ENCODE peak calls at places on chromosomes 12 and 14, in four cellular contexts. One of them, this sample, is unnamed.
A peak's percentile ranks its signal among the peaks of the same experiment; 100 is the strongest.

GRCh38 chr14:87966816-87967215 is 26.2 kb downstream of the GALC start:
- DNase-seq in GM23338: no peak
- DNase-seq in neural progenitor cell: no peak
- DNase-seq in PC-3: peak; percentile 61
- DNase-seq in this sample: no peak

GRCh38 chr14:78567343-78567742 is 397.2 kb downstream of the NRXN3 start:
- DNase-seq in GM23338: no peak
- DNase-seq in neural progenitor cell: no peak
- DNase-seq in PC-3: no peak
- DNase-seq in this sample: no peak

GRCh38 chr14:89635615-89636014 is 218.6 kb upstream of the FOXN3 start:
- DNase-seq in GM23338: no peak
- DNase-seq in neural progenitor cell: no peak
- DNase-seq in PC-3: no peak
- DNase-seq in this sample: no peak

GRCh38 chr14:22112004-22112403 is 438.4 kb upstream of the OR4E1 start:
- DNase-seq in GM23338: peak; percentile 63
- DNase-seq in neural progenitor cell: peak; percentile 31
- DNase-seq in PC-3: peak; percentile 33
- DNase-seq in this sample: no peak

GRCh38 chr12:1205512-1206060 is 214.6 kb downstream of the ERC1 start:
- DNase-seq in GM23338: no peak
- DNase-seq in neural progenitor cell: no peak
- DNase-seq in PC-3: no peak
- DNase-seq in this sample: no peak

GRCh38 chr14:51302319-51303030 is 62.4 kb downstream of the TMX1 start:
- DNase-seq in GM23338: no peak
- DNase-seq in neural progenitor cell: no peak
- DNase-seq in PC-3: peak; percentile 56
- DNase-seq in this sample: no peak

GRCh38 chr12:56257491-56258067 is 605 bp downstream of the ANKRD52 start:
- DNase-seq in GM23338: peak; percentile 87
- DNase-seq in neural progenitor cell: peak; percentile 78
- DNase-seq in PC-3: peak; percentile 53
- DNase-seq in this sample: no peak

GRCh38 chr12:94638521-94638920 is 11.8 kb downstream of the TMCC3 start:
- DNase-seq in GM23338: no peak
- DNase-seq in neural progenitor cell: no peak
- DNase-seq in PC-3: no peak
- DNase-seq in this sample: no peak

GRCh38 chr12:88723219-88723618 is 142.9 kb upstream of the KITLG start:
- DNase-seq in GM23338: no peak
- DNase-seq in neural progenitor cell: no peak
- DNase-seq in PC-3: peak; percentile 16
- DNase-seq in this sample: no peak

GRCh38 chr14:58673722-58674121 is 36.0 kb downstream of the DACT1 start:
- DNase-seq in GM23338: no peak
- DNase-seq in neural progenitor cell: no peak
- DNase-seq in PC-3: no peak
- DNase-seq in this sample: no peak

GRCh38 chr14:91164676-91165075 is 50.8 kb downstream of the DGLUCY start:
- DNase-seq in GM23338: no peak
- DNase-seq in neural progenitor cell: no peak
- DNase-seq in PC-3: peak; percentile 86
- DNase-seq in this sample: no peak

GRCh38 chr14:65686761-65687160 is 274.2 kb downstream of the FUT8 start:
- DNase-seq in GM23338: peak; percentile 69
- DNase-seq in neural progenitor cell: no peak
- DNase-seq in PC-3: peak; percentile 18
- DNase-seq in this sample: no peak

GRCh38 chr12:7001921-7002591 is 16.2 kb downstream of the LPCAT3 start:
- DNase-seq in GM23338: no peak
- DNase-seq in neural progenitor cell: no peak
- DNase-seq in PC-3: no peak
- DNase-seq in this sample: no peak

GRCh38 chr12:78804262-78804661 is 60.3 kb upstream of the SYT1 start:
- DNase-seq in GM23338: no peak
- DNase-seq in neural progenitor cell: no peak
- DNase-seq in PC-3: no peak
- DNase-seq in this sample: no peak

GRCh38 chr12:6899837-6900519 is 4.6 kb upstream of the LRRC23 start:
- DNase-seq in GM23338: peak; percentile 70
- DNase-seq in neural progenitor cell: no peak
- DNase-seq in PC-3: no peak
- DNase-seq in this sample: no peak

GRCh38 chr14:100531152-100531551 is 56.1 kb downstream of the BEGAIN start:
- DNase-seq in GM23338: no peak
- DNase-seq in neural progenitor cell: no peak
- DNase-seq in PC-3: no peak
- DNase-seq in this sample: no peak

GRCh38 chr12:2967651-2968050 is 8.5 kb downstream of the TEAD4 start:
- DNase-seq in GM23338: no peak
- DNase-seq in neural progenitor cell: no peak
- DNase-seq in PC-3: no peak
- DNase-seq in this sample: no peak

GRCh38 chr12:88044035-88044434 is 14.8 kb upstream of the C12orf50 start:
- DNase-seq in GM23338: no peak
- DNase-seq in neural progenitor cell: no peak
- DNase-seq in PC-3: no peak
- DNase-seq in this sample: no peak

GRCh38 chr12:3073438-3074255 is 3.5 kb upstream of the TSPAN9 start:
- DNase-seq in GM23338: peak; percentile 88
- DNase-seq in neural progenitor cell: peak; percentile 84
- DNase-seq in PC-3: peak; percentile 87
- DNase-seq in this sample: peak; percentile 45

GRCh38 chr12:28063355-28063885 is 90.9 kb upstream of the PTHLH start:
- DNase-seq in GM23338: no peak
- DNase-seq in neural progenitor cell: no peak
- DNase-seq in PC-3: peak; percentile 36
- DNase-seq in this sample: no peak

GRCh38 chr14:34920339-34920738 is 45.2 kb upstream of the BAZ1A start:
- DNase-seq in GM23338: no peak
- DNase-seq in neural progenitor cell: no peak
- DNase-seq in PC-3: peak; percentile 10
- DNase-seq in this sample: no peak

GRCh38 chr14:97638864-97639263 is 841.7 kb downstream of the VRK1 start:
- DNase-seq in GM23338: no peak
- DNase-seq in neural progenitor cell: no peak
- DNase-seq in PC-3: no peak
- DNase-seq in this sample: no peak

GRCh38 chr12:58465418-58465817 is 454.9 kb downstream of the LRIG3 start:
- DNase-seq in GM23338: no peak
- DNase-seq in neural progenitor cell: no peak
- DNase-seq in PC-3: peak; percentile 58
- DNase-seq in this sample: no peak

GRCh38 chr12:80567391-80567790 is 123.4 kb downstream of the PTPRQ start:
- DNase-seq in GM23338: no peak
- DNase-seq in neural progenitor cell: no peak
- DNase-seq in PC-3: no peak
- DNase-seq in this sample: no peak

GRCh38 chr12:130153803-130154202 is 8.5 kb upstream of the FZD10 start:
- DNase-seq in GM23338: no peak
- DNase-seq in neural progenitor cell: no peak
- DNase-seq in PC-3: no peak
- DNase-seq in this sample: no peak

GRCh38 chr14:93712838-93713724 is 75.2 kb downstream of the PRIMA1 start:
- DNase-seq in GM23338: no peak
- DNase-seq in neural progenitor cell: no peak
- DNase-seq in PC-3: peak; percentile 30
- DNase-seq in this sample: no peak

GRCh38 chr14:42023452-42023851 is 416.8 kb downstream of the LRFN5 start:
- DNase-seq in GM23338: no peak
- DNase-seq in neural progenitor cell: no peak
- DNase-seq in PC-3: peak; percentile 65
- DNase-seq in this sample: no peak

GRCh38 chr12:87020071-87020470 is 763.9 kb upstream of the MGAT4C start:
- DNase-seq in GM23338: no peak
- DNase-seq in neural progenitor cell: no peak
- DNase-seq in PC-3: no peak
- DNase-seq in this sample: no peak

DNA sequence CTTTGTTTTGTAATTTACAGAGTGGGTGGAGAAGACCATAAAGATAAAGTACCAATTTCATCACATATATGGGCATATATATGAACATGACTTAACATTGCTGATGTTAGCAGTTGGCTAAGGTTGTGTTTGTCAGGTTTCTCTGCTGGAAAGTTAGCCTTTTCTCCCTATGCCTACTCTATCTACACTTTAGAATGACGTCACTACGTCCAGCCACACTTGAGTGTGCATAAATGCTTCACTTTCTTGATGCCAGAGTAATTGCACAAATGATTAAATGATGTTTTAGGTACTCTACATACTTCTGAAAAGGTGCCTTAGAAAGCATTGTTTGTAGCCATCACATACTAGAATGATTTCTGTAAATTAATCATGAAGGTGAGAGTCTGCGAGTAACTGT is 759.2 kb upstream of the MGAT4C start:
- DNase-seq in GM23338: no peak
- DNase-seq in neural progenitor cell: no peak
- DNase-seq in PC-3: no peak
- DNase-seq in this sample: no peak
- H4K20me1 ChIP-seq in GM23338: no peaks in the 10 kb centered on the region
- H4K20me1 ChIP-seq in neural progenitor cell: no peaks in the 10 kb centered on the region
- H4K20me1 ChIP-seq in PC-3: no peaks in the 10 kb centered on the region
- H4K20me1 ChIP-seq in this sample: no peaks in the 10 kb centered on the region

GRCh38 chr12:12181516-12181915 is 85.3 kb downstream of the LRP6 start:
- DNase-seq in GM23338: no peak
- DNase-seq in neural progenitor cell: no peak
- DNase-seq in PC-3: peak; percentile 71
- DNase-seq in this sample: peak; percentile 25
- H3K4me2 ChIP-seq in GM23338: no peak overlapping the region
- H3K4me2 ChIP-seq in neural progenitor cell: no peak overlapping the region
- H3K4me2 ChIP-seq in PC-3: peak overlapping the region; percentile 17
- H3K4me2 ChIP-seq in this sample: no peak overlapping the region

DNA sequence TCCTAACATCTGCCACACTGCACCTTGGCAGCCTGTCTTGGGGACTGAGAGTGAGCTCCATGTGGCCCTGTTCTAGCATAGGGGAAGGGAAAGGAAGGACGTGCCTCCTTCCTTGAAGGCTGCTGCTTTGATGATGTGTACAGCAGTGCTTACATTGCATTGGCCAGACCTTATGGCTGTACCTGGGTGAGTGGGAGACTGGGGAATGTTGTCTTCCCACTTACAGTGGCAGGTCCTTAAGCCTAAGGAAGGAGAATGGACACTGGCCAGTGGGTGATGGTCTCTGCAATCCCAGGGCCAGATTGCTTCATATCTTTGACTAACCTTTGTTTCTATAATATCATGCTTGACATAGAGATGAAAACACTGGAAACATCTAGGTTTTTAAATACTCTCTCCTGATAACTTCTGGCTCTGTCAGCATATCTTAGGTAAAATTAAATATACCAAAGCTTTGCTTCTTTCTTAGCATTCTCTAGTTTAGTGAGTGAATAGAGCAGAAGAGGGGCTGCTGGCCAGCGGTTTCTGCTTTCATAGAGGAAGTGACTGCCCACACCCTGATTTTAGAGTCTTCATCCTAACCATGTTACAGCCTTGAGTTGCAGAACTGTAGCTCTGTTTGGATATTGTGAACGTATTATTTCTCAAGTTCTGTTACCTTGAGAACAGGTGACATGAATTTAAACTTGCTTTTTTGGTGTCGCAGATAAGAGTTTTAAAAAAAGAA is 27.2 kb downstream of the KLC1 start:
- DNase-seq in GM23338: no peak
- DNase-seq in neural progenitor cell: no peak
- DNase-seq in PC-3: no peak
- DNase-seq in this sample: no peak
- H4K20me1 ChIP-seq in GM23338: peaks cover 50% of the 10 kb centered on the region
- H4K20me1 ChIP-seq in neural progenitor cell: peaks cover 44% of the 10 kb centered on the region
- H4K20me1 ChIP-seq in PC-3: peaks cover 29% of the 10 kb centered on the region
- H4K20me1 ChIP-seq in this sample: peaks cover 24% of the 10 kb centered on the region

DNA sequence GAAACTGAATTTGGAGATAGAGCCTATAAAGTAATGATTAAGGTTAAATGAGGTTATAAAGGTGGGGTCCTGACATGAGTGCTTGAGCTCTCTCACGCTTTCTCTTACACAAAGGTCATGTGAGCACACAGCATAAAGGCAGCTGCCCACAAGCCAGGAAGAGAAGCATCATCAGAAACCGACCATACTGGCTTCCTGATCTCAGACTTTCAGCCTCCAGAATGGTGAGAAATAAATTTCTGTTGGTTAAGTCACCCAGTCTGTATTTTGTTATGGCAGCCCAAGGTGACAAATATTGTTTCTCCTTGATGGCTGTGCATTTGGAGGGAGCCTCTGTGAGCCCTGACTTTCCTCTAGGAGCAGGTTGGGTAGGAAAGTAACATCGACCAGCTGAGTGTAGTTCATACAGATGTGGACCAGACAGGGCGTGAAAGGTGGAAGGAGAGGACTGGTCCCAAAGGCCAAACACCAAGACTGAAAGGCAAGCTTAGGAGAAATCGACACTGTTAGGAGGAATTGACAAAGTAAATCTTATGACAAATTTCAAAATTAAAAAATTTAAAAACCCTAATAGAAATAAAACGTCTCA is 97.6 kb upstream of the SLC38A2 start:
- DNase-seq in GM23338: no peak
- DNase-seq in neural progenitor cell: no peak
- DNase-seq in PC-3: no peak
- DNase-seq in this sample: no peak
- H3K4me2 ChIP-seq in GM23338: no peak overlapping the region
- H3K4me2 ChIP-seq in neural progenitor cell: no peak overlapping the region
- H3K4me2 ChIP-seq in PC-3: no peak overlapping the region
- H3K4me2 ChIP-seq in this sample: no peak overlapping the region

DNA sequence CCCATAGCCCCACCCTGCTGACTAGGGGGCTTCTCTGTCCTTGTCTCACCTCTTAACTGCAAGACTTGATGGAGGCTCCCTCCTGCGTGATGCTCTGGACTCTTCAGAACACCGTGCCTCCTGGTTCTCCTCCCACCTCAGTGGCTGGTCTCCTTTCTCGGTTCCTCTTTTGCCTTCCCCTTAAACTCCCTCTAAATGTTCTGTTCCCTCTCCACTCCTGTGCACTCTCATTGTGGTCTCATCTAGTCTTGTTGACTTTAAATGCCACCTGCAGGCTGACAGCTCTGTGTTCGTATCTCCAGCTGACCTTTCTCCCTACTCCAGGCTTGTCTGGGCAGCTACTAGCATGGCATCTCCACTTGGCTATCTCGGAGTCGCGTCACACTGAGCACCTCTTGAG is 28.3 kb downstream of the DYNC1H1 start:
- DNase-seq in GM23338: no peak
- DNase-seq in neural progenitor cell: no peak
- DNase-seq in PC-3: no peak
- DNase-seq in this sample: no peak
- H4K20me1 ChIP-seq in GM23338: peaks cover 10% of the 10 kb centered on the region
- H4K20me1 ChIP-seq in neural progenitor cell: no peaks in the 10 kb centered on the region
- H4K20me1 ChIP-seq in PC-3: peaks cover 26% of the 10 kb centered on the region
- H4K20me1 ChIP-seq in this sample: no peaks in the 10 kb centered on the region

This sample was measured in keratinocyte.